ENCODE peak calls at places on chromosomes 6 and 20, in nine cellular contexts. G, O, K, T, W, A, X, V and Y are unnamed samples.

GRCh38 chr20:24965065-24965919 is 16.2 kb downstream of the CST7 start:
- DNase-seq in V (no peak), W (no peak), A (no peak), X (peak; percentile 26), T (no peak), G (peak; percentile 75), K (no peak), O (peak; percentile 57), Y (peak; percentile 92)

GRCh38 chr6:82015043-82015442 is 232.5 kb downstream of the IBTK start:
- DNase-seq in O (no peak), T (no peak), G (no peak), A (no peak), K (no peak), V (no peak), W (no peak), X (no peak), Y (no peak)

GRCh38 chr6:157151029-157151428 is 172.3 kb downstream of the TMEM242 start:
- DNase-seq in V (no peak), A (no peak), O (no peak), K (no peak), T (no peak), W (no peak), G (no peak), X (no peak), Y (no peak)

GRCh38 chr20:4581838-4582237 is 139.9 kb upstream of the PRND start:
- DNase-seq in G (no peak), A (no peak), O (no peak), T (no peak), V (no peak), K (no peak), W (no peak), X (no peak), Y (no peak)

GRCh38 chr6:158414900-158415299 is 102.6 kb downstream of the TULP4 start:
- DNase-seq in T (no peak), W (no peak), O (no peak), K (no peak), G (no peak), V (no peak), X (no peak), A (no peak), Y (no peak)

GRCh38 chr20:19868383-19868782 is 110.3 kb downstream of the RIN2 start:
- DNase-seq in G (no peak), W (no peak), T (no peak), V (no peak), A (no peak), K (no peak), O (no peak), X (no peak), Y (no peak)

GRCh38 chr6:110708295-110708965 is 106.8 kb downstream of the CDK19 start:
- DNase-seq in K (no peak), G (no peak), V (no peak), A (no peak), X (no peak), W (no peak), T (no peak), O (no peak), Y (no peak)

GRCh38 chr6:6684365-6684833 is 95.9 kb downstream of the LY86 start:
- DNase-seq in O (no peak), K (no peak), W (no peak), A (no peak), V (no peak), T (no peak), G (no peak), X (no peak), Y (no peak)

GRCh38 chr20:20215976-20216727 is 151.8 kb upstream of the INSM1 start:
- DNase-seq in X (no peak), V (no peak), W (no peak), T (no peak), G (no peak), O (no peak), K (no peak), A (no peak), Y (no peak)

GRCh38 chr6:39182604-39183003 is 46.7 kb downstream of the KCNK5 start:
- DNase-seq in V (no peak), O (peak; percentile 12), X (no peak), K (no peak), G (no peak), A (no peak), W (no peak), T (no peak), Y (no peak)

GRCh38 chr20:32809907-32810306 is 9.8 kb upstream of the MAPRE1 start:
- DNase-seq in X (no peak), O (no peak), G (no peak), K (no peak), T (no peak), V (no peak), W (no peak), A (no peak), Y (no peak)

GRCh38 chr20:32804817-32805216 is 14.9 kb upstream of the MAPRE1 start:
- DNase-seq in T (no peak), V (no peak), X (no peak), A (no peak), O (no peak), W (no peak), K (no peak), G (no peak), Y (no peak)

GRCh38 chr20:32806356-32806755 is 13.4 kb upstream of the MAPRE1 start:
- DNase-seq in T (peak; percentile 64), V (no peak), A (no peak), W (no peak), X (no peak), G (no peak), K (no peak), O (no peak), Y (no peak)

GRCh38 chr20:32808438-32808837 is 11.3 kb upstream of the MAPRE1 start:
- DNase-seq in K (no peak), T (no peak), O (no peak), W (no peak), A (no peak), X (no peak), V (no peak), G (no peak), Y (no peak)

GRCh38 chr20:32807706-32808105 is 12.0 kb upstream of the MAPRE1 start:
- DNase-seq in W (no peak), T (no peak), G (no peak), X (peak; percentile 73), O (no peak), A (no peak), V (no peak), K (no peak), Y (no peak)
- TF ChIP-seq POLR2AphosphoS5 in W (no peak), T (no peak), G (no peak), X (peak; percentile 83), O (no peak), A (no peak), V (no peak), K (no peak), Y (no peak)

GRCh38 chr6:26019261-26019845 is 56.8 kb downstream of the TRIM38 start:
- DNase-seq in T (no peak), A (no peak), K (no peak), V (peak; percentile 58), W (no peak), O (no peak), X (no peak), G (no peak), Y (no peak)
- H3K4me3 ChIP-seq in T (no peak overlapping the region), A (no peak overlapping the region), K (peak overlapping the region; percentile 80), V (peak overlapping the region; percentile 78), W (no peak overlapping the region), O (no peak overlapping the region), X (peak overlapping the region; percentile 72), G (no peak overlapping the region), Y (no peak overlapping the region)

GRCh38 chr6:26033132-26033941 is 53.9 kb upstream of the HFE start:
- DNase-seq in K (peak; percentile 93), A (peak; percentile 85), X (peak; percentile 69), V (peak; percentile 79), T (peak; percentile 64), O (peak; percentile 84), G (peak; percentile 94), W (peak; percentile 68), Y (no peak)

GRCh38 chr6:26031595-26032386 is 55.4 kb upstream of the HFE start:
- DNase-seq in O (peak; percentile 92), K (peak; percentile 98), W (peak; percentile 75), G (peak; percentile 92), A (peak; percentile 88), V (peak; percentile 89), T (peak; percentile 81), X (peak; percentile 88), Y (peak; percentile 93)

GRCh38 chr6:26033942-26034354 is 53.3 kb upstream of the HFE start:
- DNase-seq in O (no peak), G (no peak), A (no peak), V (no peak), X (no peak), K (no peak), T (no peak), W (no peak), Y (no peak)

GRCh38 chr6:26031151-26031594 is 56.1 kb upstream of the HFE start:
- DNase-seq in A (no peak), O (no peak), T (no peak), X (no peak), W (no peak), G (no peak), V (no peak), K (no peak), Y (no peak)

GRCh38 chr6:26032387-26033131 is 54.7 kb upstream of the HFE start:
- DNase-seq in G (no peak), O (no peak), K (no peak), T (no peak), X (no peak), V (no peak), A (no peak), W (no peak), Y (no peak)
- TF ChIP-seq POLR2AphosphoS5 in G (no peak), O (no peak), K (no peak), T (no peak), X (peak; percentile 77), V (peak; percentile 29), A (no peak), W (no peak), Y (peak; percentile 5)

GRCh38 chr20:12171927-12172581 is 254.4 kb downstream of the BTBD3 start:
- DNase-seq in O (peak; percentile 67), K (no peak), A (no peak), X (no peak), G (no peak), V (no peak), T (peak; percentile 52), W (no peak), Y (no peak)

GRCh38 chr20:12173333-12173732 is 255.6 kb downstream of the BTBD3 start:
- DNase-seq in X (no peak), K (no peak), G (no peak), T (no peak), V (no peak), A (no peak), O (no peak), W (no peak), Y (no peak)

GRCh38 chr20:12177657-12178293 is 260.1 kb downstream of the BTBD3 start:
- DNase-seq in W (no peak), O (no peak), X (no peak), K (no peak), G (no peak), T (no peak), A (no peak), V (no peak), Y (no peak)

GRCh38 chr20:12179692-12180091 is 262.0 kb downstream of the BTBD3 start:
- DNase-seq in A (no peak), V (peak; percentile 1), W (no peak), T (no peak), O (no peak), G (no peak), X (no peak), K (no peak), Y (no peak)

DNA sequence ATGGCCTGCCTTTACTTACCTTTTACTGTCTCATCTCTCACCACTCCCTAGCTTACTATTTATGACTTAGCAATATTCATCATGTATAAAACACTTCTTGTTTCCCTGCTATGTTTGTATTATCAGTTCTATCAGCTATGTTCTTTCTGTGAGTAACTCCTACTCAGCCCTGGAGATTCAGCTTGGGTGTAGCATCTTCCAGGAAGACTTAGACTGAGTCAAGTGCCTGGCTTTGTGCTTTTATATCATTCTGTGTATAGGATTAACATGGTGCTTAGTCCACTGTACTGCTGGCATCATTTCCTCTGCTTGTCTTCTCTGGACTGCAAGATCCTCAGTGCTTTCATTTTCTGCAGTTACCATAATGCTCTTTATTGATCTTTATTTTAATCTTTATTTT is 257.8 kb downstream of the BTBD3 start:
- DNase-seq in V (no peak), A (no peak), O (no peak), G (no peak), K (no peak), T (no peak), X (no peak), W (no peak), Y (no peak)
- H3K4me3 ChIP-seq in V (no peak overlapping the region), A (no peak overlapping the region), O (no peak overlapping the region), G (no peak overlapping the region), K (no peak overlapping the region), T (no peak overlapping the region), X (no peak overlapping the region), W (no peak overlapping the region), Y (no peak overlapping the region)